ENCODE peak calls at places on chromosomes 7 and 10, in four cellular contexts. One of them, this sample, is unnamed.

GRCh38 chr7:150685219-150686029 is at the start of gene GIMAP2:
- DNase-seq in colonic mucosa: peak; percentile 38
- DNase-seq in small intestine: peak; percentile 80
- DNase-seq in CD8-positive, alpha-beta memory T cell: no peak
- DNase-seq in this sample: no peak

GRCh38 chr10:116705498-116705897 is 36.9 kb downstream of the HSPA12A start:
- DNase-seq in colonic mucosa: no peak
- DNase-seq in small intestine: no peak
- DNase-seq in CD8-positive, alpha-beta memory T cell: no peak
- DNase-seq in this sample: no peak

GRCh38 chr10:68251146-68251545 is 19.2 kb upstream of the ATOH7 start:
- DNase-seq in colonic mucosa: no peak
- DNase-seq in small intestine: no peak
- DNase-seq in CD8-positive, alpha-beta memory T cell: no peak
- DNase-seq in this sample: no peak

GRCh38 chr10:86376852-86377796 is 10.5 kb upstream of the GRID1 start:
- DNase-seq in colonic mucosa: peak; percentile 78
- DNase-seq in small intestine: peak; percentile 58
- DNase-seq in CD8-positive, alpha-beta memory T cell: peak; percentile 72
- DNase-seq in this sample: peak; percentile 88

GRCh38 chr10:14244147-14244546 is 86.6 kb downstream of the FRMD4A start:
- DNase-seq in colonic mucosa: no peak
- DNase-seq in small intestine: no peak
- DNase-seq in CD8-positive, alpha-beta memory T cell: no peak
- DNase-seq in this sample: no peak

GRCh38 chr7:3899559-3899991 is 598.5 kb downstream of the SDK1 start:
- DNase-seq in colonic mucosa: no peak
- DNase-seq in small intestine: no peak
- DNase-seq in CD8-positive, alpha-beta memory T cell: no peak
- DNase-seq in this sample: no peak

GRCh38 chr7:139034855-139035587 is 821 bp downstream of the ZC3HAV1L start:
- DNase-seq in colonic mucosa: peak; percentile 49
- DNase-seq in small intestine: peak; percentile 35
- DNase-seq in CD8-positive, alpha-beta memory T cell: no peak
- DNase-seq in this sample: no peak

GRCh38 chr7:151071032-151071866 is 9.4 kb downstream of the FASTK start:
- DNase-seq in colonic mucosa: no peak
- DNase-seq in small intestine: no peak
- DNase-seq in CD8-positive, alpha-beta memory T cell: no peak
- DNase-seq in this sample: no peak

GRCh38 chr10:102648889-102649752 is 4.8 kb downstream of the TRIM8 start:
- DNase-seq in colonic mucosa: no peak
- DNase-seq in small intestine: peak; percentile 55
- DNase-seq in CD8-positive, alpha-beta memory T cell: no peak
- DNase-seq in this sample: peak; percentile 68

GRCh38 chr7:74493295-74493694 is 39.6 kb downstream of the GTF2IRD1 start:
- DNase-seq in colonic mucosa: no peak
- DNase-seq in small intestine: no peak
- DNase-seq in CD8-positive, alpha-beta memory T cell: no peak
- DNase-seq in this sample: no peak

DNA sequence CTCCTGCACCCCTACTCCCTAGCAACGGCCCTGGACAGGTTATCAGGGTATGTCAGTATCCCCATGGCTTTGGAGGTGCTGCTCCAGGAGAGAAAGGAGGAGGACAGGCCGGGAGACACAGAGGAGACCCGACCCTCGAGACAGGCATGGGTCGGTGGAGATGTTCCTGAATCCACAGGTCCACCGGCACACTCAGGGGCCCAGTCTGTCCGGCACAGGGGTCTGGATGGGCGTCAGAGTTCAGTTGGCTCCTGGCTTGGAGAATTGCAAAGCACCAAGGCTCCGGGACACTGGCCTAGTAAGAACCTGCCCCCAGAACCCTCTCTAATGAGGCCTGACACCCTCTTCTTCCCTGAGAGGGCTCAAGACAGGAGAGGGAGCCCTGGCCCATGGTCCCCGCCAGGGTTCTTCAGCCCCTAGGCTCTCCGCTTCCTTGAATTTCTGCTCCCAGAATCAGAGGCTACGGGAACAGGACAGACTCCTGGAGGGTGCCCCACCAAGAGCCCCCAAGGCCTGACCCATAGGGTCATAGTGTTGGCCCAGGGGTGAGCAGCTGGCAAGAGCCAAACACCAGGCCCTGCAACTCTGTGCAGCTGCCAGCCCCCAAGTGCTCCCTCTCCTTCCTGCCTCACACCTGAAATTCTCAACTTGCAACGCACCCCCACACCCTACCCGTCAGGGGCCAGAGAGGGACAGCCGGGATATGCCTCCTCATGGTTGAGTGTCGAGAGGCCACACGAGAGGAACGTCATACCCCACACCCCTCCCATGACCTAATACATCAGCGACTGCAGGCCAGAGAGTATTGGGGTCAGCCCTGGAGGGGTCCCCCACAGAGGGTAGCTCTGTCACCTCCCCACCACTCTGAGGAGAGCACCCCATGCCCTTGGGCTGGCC is 5.5 kb upstream of the IRF5 start:
- DNase-seq in colonic mucosa: no peak
- DNase-seq in small intestine: no peak
- DNase-seq in CD8-positive, alpha-beta memory T cell: no peak
- DNase-seq in this sample: no peak
- H3K27me3 ChIP-seq in colonic mucosa: no peaks in the 10 kb centered on the region
- H3K27me3 ChIP-seq in small intestine: no peaks in the 10 kb centered on the region
- H3K27me3 ChIP-seq in CD8-positive, alpha-beta memory T cell: peaks cover 2% of the 10 kb centered on the region
- H3K27me3 ChIP-seq in this sample: no peaks in the 10 kb centered on the region

DNA sequence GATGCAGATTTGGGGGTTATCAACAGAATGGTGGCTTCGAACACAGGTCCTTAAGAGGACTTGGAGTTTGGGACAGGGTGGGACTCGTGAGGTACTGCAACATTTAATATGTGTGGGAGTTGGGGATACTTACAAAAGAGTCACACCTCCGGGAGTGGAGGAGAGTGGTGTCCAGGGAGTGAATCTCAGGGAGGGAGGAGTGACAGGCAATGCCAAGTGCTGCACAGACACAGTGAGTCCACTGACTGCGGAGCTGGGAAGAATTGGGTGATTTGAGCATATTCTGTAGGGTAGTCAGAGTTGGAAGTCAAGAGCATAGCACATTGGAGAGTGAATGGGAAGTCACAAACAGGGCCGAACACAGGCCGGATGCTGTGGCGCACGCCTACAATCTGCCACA is 5.1 kb downstream of the UBE3C start:
- DNase-seq in colonic mucosa: no peak
- DNase-seq in small intestine: no peak
- DNase-seq in CD8-positive, alpha-beta memory T cell: no peak
- DNase-seq in this sample: no peak
- H3K4me3 ChIP-seq in colonic mucosa: no peak overlapping the region
- H3K4me3 ChIP-seq in small intestine: no peak overlapping the region
- H3K4me3 ChIP-seq in CD8-positive, alpha-beta memory T cell: no peak overlapping the region
- H3K4me3 ChIP-seq in this sample: no peak overlapping the region

DNA sequence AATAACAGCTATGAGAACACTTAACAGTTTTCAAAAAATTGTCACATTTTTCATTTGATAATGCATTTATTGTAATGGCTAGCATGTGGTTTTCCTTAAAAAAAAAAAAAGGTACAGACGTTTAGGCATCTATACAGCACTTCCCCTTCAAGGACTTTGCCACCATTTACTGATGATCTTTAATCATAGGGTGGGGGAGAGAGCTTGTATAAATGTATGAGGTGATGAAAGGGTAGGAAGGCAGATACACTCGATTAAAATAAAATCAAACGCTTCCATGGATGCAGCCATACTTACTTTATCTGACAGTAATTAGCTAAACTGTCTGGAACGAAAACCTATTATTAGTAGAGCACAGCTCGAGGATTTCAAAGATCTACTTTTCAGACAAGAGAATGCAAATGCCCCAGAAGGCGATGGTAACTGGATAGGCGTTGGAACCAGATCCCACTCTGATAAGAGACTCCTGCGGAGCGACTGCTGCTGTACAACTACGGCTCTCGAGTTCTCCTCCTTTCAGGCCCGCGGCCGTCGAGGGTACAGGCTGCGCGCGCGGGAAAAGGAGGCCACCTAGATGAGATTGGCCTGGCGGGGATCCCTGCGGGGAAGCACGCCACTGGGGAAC is 3.1 kb upstream of the NKX2-3 start:
- DNase-seq in colonic mucosa: peak; percentile 18
- DNase-seq in small intestine: no peak
- DNase-seq in CD8-positive, alpha-beta memory T cell: no peak
- DNase-seq in this sample: no peak
- H3K27me3 ChIP-seq in colonic mucosa: peaks cover 83% of the 10 kb centered on the region
- H3K27me3 ChIP-seq in small intestine: peaks cover 11% of the 10 kb centered on the region
- H3K27me3 ChIP-seq in CD8-positive, alpha-beta memory T cell: peaks cover 49% of the 10 kb centered on the region
- H3K27me3 ChIP-seq in this sample: peaks cover 41% of the 10 kb centered on the region

GRCh38 chr7:1664711-1665591 is 5.1 kb upstream of the ELFN1 start:
- DNase-seq in colonic mucosa: peak; percentile 50
- DNase-seq in small intestine: no peak
- DNase-seq in CD8-positive, alpha-beta memory T cell: peak; percentile 23
- DNase-seq in this sample: peak; percentile 28

GRCh38 chr7:1665721-1666250 is 4.3 kb upstream of the ELFN1 start:
- DNase-seq in colonic mucosa: no peak
- DNase-seq in small intestine: no peak
- DNase-seq in CD8-positive, alpha-beta memory T cell: no peak
- DNase-seq in this sample: no peak

GRCh38 chr7:1667566-1668485 is 2.3 kb upstream of the ELFN1 start:
- DNase-seq in colonic mucosa: no peak
- DNase-seq in small intestine: peak; percentile 20
- DNase-seq in CD8-positive, alpha-beta memory T cell: no peak
- DNase-seq in this sample: no peak

GRCh38 chr7:1666779-1667565 is 3.1 kb upstream of the ELFN1 start:
- DNase-seq in colonic mucosa: no peak
- DNase-seq in small intestine: no peak
- DNase-seq in CD8-positive, alpha-beta memory T cell: no peak
- DNase-seq in this sample: no peak

GRCh38 chr7:1666251-1666778 is 3.8 kb upstream of the ELFN1 start:
- DNase-seq in colonic mucosa: no peak
- DNase-seq in small intestine: no peak
- DNase-seq in CD8-positive, alpha-beta memory T cell: no peak
- DNase-seq in this sample: no peak
- H3K4me3 ChIP-seq in colonic mucosa: peak overlapping the region; percentile 25
- H3K4me3 ChIP-seq in small intestine: peak overlapping the region; percentile 46
- H3K4me3 ChIP-seq in CD8-positive, alpha-beta memory T cell: no peak overlapping the region
- H3K4me3 ChIP-seq in this sample: peak overlapping the region; percentile 45

GRCh38 chr10:119116326-119116951 is 12.5 kb downstream of the DENND10 start:
- DNase-seq in colonic mucosa: no peak
- DNase-seq in small intestine: no peak
- DNase-seq in CD8-positive, alpha-beta memory T cell: no peak
- DNase-seq in this sample: no peak

GRCh38 chr10:119118231-119118630 is 14.3 kb downstream of the DENND10 start:
- DNase-seq in colonic mucosa: no peak
- DNase-seq in small intestine: no peak
- DNase-seq in CD8-positive, alpha-beta memory T cell: no peak
- DNase-seq in this sample: no peak

GRCh38 chr10:119119400-119119799 is 15.5 kb downstream of the DENND10 start:
- DNase-seq in colonic mucosa: no peak
- DNase-seq in small intestine: no peak
- DNase-seq in CD8-positive, alpha-beta memory T cell: no peak
- DNase-seq in this sample: no peak

GRCh38 chr10:119113805-119114732 is 10.2 kb downstream of the DENND10 start:
- DNase-seq in colonic mucosa: no peak
- DNase-seq in small intestine: no peak
- DNase-seq in CD8-positive, alpha-beta memory T cell: no peak
- DNase-seq in this sample: no peak

GRCh38 chr10:119115921-119116320 is 12.0 kb downstream of the DENND10 start:
- DNase-seq in colonic mucosa: no peak
- DNase-seq in small intestine: no peak
- DNase-seq in CD8-positive, alpha-beta memory T cell: no peak
- DNase-seq in this sample: no peak
- H3K27me3 ChIP-seq in colonic mucosa: no peaks in the 10 kb centered on the region
- H3K27me3 ChIP-seq in small intestine: no peaks in the 10 kb centered on the region
- H3K27me3 ChIP-seq in CD8-positive, alpha-beta memory T cell: no peaks in the 10 kb centered on the region
- H3K27me3 ChIP-seq in this sample: no peaks in the 10 kb centered on the region

DNA sequence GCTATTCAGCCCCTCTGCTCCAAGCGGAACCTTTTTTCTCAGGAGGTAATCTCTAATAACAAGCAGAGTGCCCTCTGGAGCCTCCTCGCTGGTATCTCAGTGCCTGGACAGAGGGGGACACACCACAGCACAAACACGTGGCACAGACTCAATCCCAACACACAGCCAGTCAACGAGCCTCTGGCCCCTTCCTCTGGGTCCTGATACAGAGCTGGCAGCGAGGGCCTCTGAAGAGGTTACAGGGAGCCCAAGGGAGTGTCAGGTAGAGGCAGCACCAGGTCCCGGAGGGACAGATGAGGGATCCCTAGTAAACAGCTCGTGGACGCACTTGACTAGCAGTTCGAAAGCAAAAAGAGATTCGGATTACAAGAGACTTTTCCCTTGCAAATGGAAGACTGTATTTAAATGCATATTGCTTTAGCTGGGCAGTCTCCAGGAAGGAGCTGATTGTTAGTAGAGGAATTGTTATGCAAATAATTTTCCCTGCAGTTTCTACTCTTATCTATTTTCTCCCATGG is 14.1 kb downstream of the CXCL12 start:
- DNase-seq in colonic mucosa: no peak
- DNase-seq in small intestine: no peak
- DNase-seq in CD8-positive, alpha-beta memory T cell: no peak
- DNase-seq in this sample: no peak
- H3K4me3 ChIP-seq in colonic mucosa: no peak overlapping the region
- H3K4me3 ChIP-seq in small intestine: no peak overlapping the region
- H3K4me3 ChIP-seq in CD8-positive, alpha-beta memory T cell: no peak overlapping the region
- H3K4me3 ChIP-seq in this sample: no peak overlapping the region

GRCh38 chr7:101060992-101061391 is 24.3 kb upstream of the TRIM56 start:
- DNase-seq in colonic mucosa: no peak
- DNase-seq in small intestine: no peak
- DNase-seq in CD8-positive, alpha-beta memory T cell: no peak
- DNase-seq in this sample: no peak

GRCh38 chr7:101058355-101058754 is 26.9 kb upstream of the TRIM56 start:
- DNase-seq in colonic mucosa: peak; percentile 55
- DNase-seq in small intestine: peak; percentile 27
- DNase-seq in CD8-positive, alpha-beta memory T cell: peak; percentile 40
- DNase-seq in this sample: peak; percentile 37

DNA sequence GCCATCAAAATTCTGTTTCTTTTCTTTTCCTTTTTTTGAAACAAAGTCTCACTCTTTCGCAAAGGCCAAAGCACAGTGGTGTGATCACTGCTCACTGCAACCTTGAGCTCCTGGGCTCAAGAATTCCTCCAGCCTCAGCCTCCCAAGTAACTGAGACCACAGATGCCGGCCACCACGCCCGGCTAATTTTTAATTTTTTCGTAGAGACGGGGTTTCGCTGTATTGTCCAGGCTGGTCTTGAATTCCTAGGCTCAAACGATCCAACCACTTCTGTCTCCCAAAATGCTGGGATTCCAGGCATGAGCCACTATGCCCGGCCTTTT is 25.7 kb upstream of the TRIM56 start:
- DNase-seq in colonic mucosa: no peak
- DNase-seq in small intestine: no peak
- DNase-seq in CD8-positive, alpha-beta memory T cell: no peak
- DNase-seq in this sample: no peak
- H3K27me3 ChIP-seq in colonic mucosa: no peaks in the 10 kb centered on the region
- H3K27me3 ChIP-seq in small intestine: no peaks in the 10 kb centered on the region
- H3K27me3 ChIP-seq in CD8-positive, alpha-beta memory T cell: peaks cover 7% of the 10 kb centered on the region
- H3K27me3 ChIP-seq in this sample: no peaks in the 10 kb centered on the region

GRCh38 chr10:30662809-30663208 is 33.3 kb upstream of the LYZL2 start:
- DNase-seq in colonic mucosa: no peak
- DNase-seq in small intestine: no peak
- DNase-seq in CD8-positive, alpha-beta memory T cell: no peak
- DNase-seq in this sample: no peak
- H3K4me3 ChIP-seq in colonic mucosa: no peak overlapping the region
- H3K4me3 ChIP-seq in small intestine: no peak overlapping the region
- H3K4me3 ChIP-seq in CD8-positive, alpha-beta memory T cell: no peak overlapping the region
- H3K4me3 ChIP-seq in this sample: no peak overlapping the region